ENCODE peak calls at places on chromosomes 12 and 14, in six cellular contexts. J is foreskin fibroblast, A is MM.1S, I is gastrocnemius medialis, K is K562, V is lung. L is an unnamed sample.
A peak's percentile ranks its signal among the peaks of the same experiment; 100 is the strongest.

GRCh38 chr14:64244279-64244678 is 49.9 kb downstream of the ESR2 start:
- DNase-seq in V (no peak), K (no peak), J (no peak), I (no peak), A (no peak), L (no peak)

GRCh38 chr14:78403278-78403815 is 233.2 kb downstream of the NRXN3 start:
- DNase-seq in K (no peak), J (no peak), V (no peak), I (no peak), A (no peak), L (no peak)

GRCh38 chr14:76908834-76909233 is 82.6 kb downstream of the LRRC74A start:
- DNase-seq in A (peak; percentile 46), K (no peak), J (no peak), I (no peak), V (no peak), L (no peak)

GRCh38 chr14:99518441-99519346 is 37.5 kb downstream of the CCNK start:
- DNase-seq in I (peak; percentile 60), J (peak; percentile 18), V (peak; percentile 76), K (peak; percentile 76), A (peak; percentile 45), L (peak; percentile 40)

GRCh38 chr12:81381951-81382350 is 304.1 kb downstream of the ACSS3 start:
- DNase-seq in K (no peak), A (no peak), V (no peak), J (no peak), I (no peak), L (peak; percentile 99)

GRCh38 chr14:22841311-22841710 is 4.9 kb downstream of the MMP14 start:
- DNase-seq in A (no peak), I (no peak), J (no peak), K (no peak), V (no peak), L (no peak)

GRCh38 chr12:111150894-111151293 is 218.0 kb downstream of the PHETA1 start:
- DNase-seq in J (no peak), V (no peak), I (no peak), A (no peak), K (no peak), L (no peak)

GRCh38 chr14:22538671-22539228 is 50.3 kb downstream of the DAD1 start:
- DNase-seq in A (no peak), K (no peak), J (no peak), I (no peak), V (no peak), L (no peak)

GRCh38 chr12:75533239-75533638 is 21.8 kb upstream of the KRR1 start:
- DNase-seq in I (no peak), K (no peak), V (no peak), J (no peak), A (no peak), L (no peak)

GRCh38 chr14:65281991-65282908 is 130.3 kb upstream of the FUT8 start:
- DNase-seq in A (peak; percentile 58), V (no peak), K (no peak), I (no peak), J (peak; percentile 84), L (no peak)

GRCh38 chr12:694734-695503 is 31.7 kb upstream of the NINJ2 start:
- DNase-seq in A (no peak), I (no peak), J (no peak), K (no peak), V (no peak), L (no peak)

GRCh38 chr12:108826115-108826806 is 31.1 kb downstream of the SSH1 start:
- DNase-seq in K (peak; percentile 60), A (peak; percentile 29), J (peak; percentile 98), V (no peak), I (peak; percentile 73), L (no peak)

GRCh38 chr14:103711516-103712431 is 3.5 kb downstream of the XRCC3 start:
- DNase-seq in J (no peak), I (no peak), A (no peak), K (no peak), V (peak; percentile 50), L (no peak)

GRCh38 chr12:1932264-1932777 is 13.9 kb upstream of the CACNA2D4 start:
- DNase-seq in A (no peak), J (no peak), V (no peak), K (no peak), I (no peak), L (peak; percentile 43)

GRCh38 chr12:120055639-120056038 is 60.9 kb downstream of the RAB35 start:
- DNase-seq in J (no peak), V (no peak), I (no peak), K (no peak), A (no peak), L (no peak)

GRCh38 chr14:23154876-23155587 is 28.4 kb downstream of the SLC7A8 start:
- DNase-seq in I (peak; percentile 98), J (peak; percentile 81), K (peak; percentile 45), V (peak; percentile 74), A (no peak), L (peak; percentile 81)

GRCh38 chr14:91065266-91065665 is 4.8 kb upstream of the RPS6KA5 start:
- DNase-seq in A (no peak), J (no peak), K (no peak), V (no peak), I (peak; percentile 19), L (no peak)

GRCh38 chr14:32038876-32039275 is 38.2 kb upstream of the ARHGAP5 start:
- DNase-seq in V (no peak), J (no peak), A (no peak), K (no peak), I (no peak), L (no peak)

GRCh38 chr12:117114784-117115183 is 15.6 kb upstream of the TESC start:
- DNase-seq in I (no peak), K (no peak), A (no peak), V (no peak), J (no peak), L (no peak)

GRCh38 chr12:45343269-45344051 is 127.6 kb downstream of the ANO6 start:
- DNase-seq in A (no peak), K (no peak), V (no peak), J (peak; percentile 65), I (no peak), L (no peak)

GRCh38 chr12:503111-503761 is 43.5 kb downstream of the B4GALNT3 start:
- DNase-seq in I (peak; percentile 27), J (no peak), A (no peak), K (no peak), V (peak; percentile 66), L (no peak)

GRCh38 chr12:6205761-6206160 is 5.6 kb downstream of the CD9 start:
- DNase-seq in J (no peak), V (no peak), A (no peak), K (no peak), I (no peak), L (no peak)

GRCh38 chr14:21313512-21313911 is 33.6 kb downstream of the RPGRIP1 start:
- DNase-seq in A (no peak), J (no peak), I (no peak), K (no peak), V (no peak), L (no peak)

GRCh38 chr12:133129368-133130037 is 571 bp downstream of the ZNF891 start:
- DNase-seq in V (no peak), J (no peak), I (no peak), A (no peak), K (no peak), L (peak; percentile 8)
- TF ChIP-seq CTCF in V (no peak), J (no peak), I (no peak), A (no peak), K (no peak), L (no peak)

DNA sequence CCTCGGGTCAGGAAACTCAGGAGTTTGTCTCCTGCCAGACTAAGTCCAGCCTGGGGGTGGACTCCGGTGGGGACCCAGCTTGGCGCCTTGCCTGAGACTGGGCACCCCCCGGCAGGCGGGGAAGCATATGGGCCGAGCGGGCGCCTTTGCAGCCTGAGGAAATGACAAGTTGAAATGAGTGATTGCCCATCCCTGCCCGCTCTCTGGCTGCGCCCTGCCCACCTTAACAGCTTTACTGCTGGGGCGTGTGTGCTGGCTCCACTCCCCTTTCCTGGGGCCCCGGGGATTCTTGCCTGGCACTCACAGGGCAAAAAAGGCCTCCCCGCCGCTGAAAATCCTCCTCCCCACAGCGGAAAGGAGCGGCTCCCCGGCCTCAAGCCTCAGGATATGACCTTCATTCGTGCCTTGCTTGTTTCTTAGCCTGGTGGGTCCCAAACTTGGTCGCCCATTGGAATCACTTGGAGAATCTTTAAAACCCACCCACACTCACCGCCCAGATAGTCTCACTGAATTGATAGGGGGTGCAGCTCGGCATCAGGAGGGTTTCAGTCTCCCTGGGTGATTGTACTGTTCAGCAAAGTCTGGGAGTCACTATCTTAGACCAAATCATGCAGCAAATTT is 1.5 kb downstream of the RFLNA start:
- DNase-seq in I (no peak), K (no peak), J (no peak), V (no peak), A (no peak), L (no peak)
- H3K4me3 ChIP-seq in I (no peak overlapping the region), K (no peak overlapping the region), J (no peak overlapping the region), V (no peak overlapping the region), A (no peak overlapping the region), L (no peak overlapping the region)

GRCh38 chr12:130396667-130397066 is 59.0 kb downstream of the PIWIL1 start:
- DNase-seq in A (no peak), K (no peak), J (no peak), V (no peak), I (no peak), L (no peak)

GRCh38 chr12:130398089-130398848 is 60.6 kb downstream of the PIWIL1 start:
- DNase-seq in A (no peak), V (no peak), J (no peak), K (no peak), I (no peak), L (peak; percentile 76)

GRCh38 chr12:130405332-130405731 is 67.6 kb downstream of the PIWIL1 start:
- DNase-seq in V (no peak), J (no peak), K (no peak), I (no peak), A (no peak), L (no peak)

DNA sequence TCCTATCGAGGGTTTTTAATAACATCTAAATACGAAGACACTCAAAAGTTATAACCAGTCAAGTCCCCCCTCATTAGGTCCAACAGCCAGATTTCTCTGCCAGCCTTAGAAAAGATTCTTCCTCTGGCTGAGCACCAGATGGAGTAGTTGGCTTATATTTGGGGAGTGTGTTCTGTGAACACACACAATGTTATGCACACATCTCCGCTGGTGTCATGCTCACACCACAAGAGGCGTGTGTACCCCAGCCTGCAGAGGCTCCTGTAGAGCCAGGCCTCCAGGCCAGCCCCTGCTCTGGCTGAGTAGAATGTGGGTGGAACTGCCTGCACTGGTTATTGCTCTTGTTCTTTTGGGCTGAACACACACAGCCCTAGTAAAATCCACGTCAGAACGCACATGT is 64.0 kb downstream of the PIWIL1 start:
- DNase-seq in J (no peak), K (no peak), A (no peak), I (no peak), V (no peak), L (no peak)
- TF ChIP-seq CTCF in J (no peak), K (peak; percentile 34), A (no peak), I (no peak), V (no peak), L (peak; percentile 70)

DNA sequence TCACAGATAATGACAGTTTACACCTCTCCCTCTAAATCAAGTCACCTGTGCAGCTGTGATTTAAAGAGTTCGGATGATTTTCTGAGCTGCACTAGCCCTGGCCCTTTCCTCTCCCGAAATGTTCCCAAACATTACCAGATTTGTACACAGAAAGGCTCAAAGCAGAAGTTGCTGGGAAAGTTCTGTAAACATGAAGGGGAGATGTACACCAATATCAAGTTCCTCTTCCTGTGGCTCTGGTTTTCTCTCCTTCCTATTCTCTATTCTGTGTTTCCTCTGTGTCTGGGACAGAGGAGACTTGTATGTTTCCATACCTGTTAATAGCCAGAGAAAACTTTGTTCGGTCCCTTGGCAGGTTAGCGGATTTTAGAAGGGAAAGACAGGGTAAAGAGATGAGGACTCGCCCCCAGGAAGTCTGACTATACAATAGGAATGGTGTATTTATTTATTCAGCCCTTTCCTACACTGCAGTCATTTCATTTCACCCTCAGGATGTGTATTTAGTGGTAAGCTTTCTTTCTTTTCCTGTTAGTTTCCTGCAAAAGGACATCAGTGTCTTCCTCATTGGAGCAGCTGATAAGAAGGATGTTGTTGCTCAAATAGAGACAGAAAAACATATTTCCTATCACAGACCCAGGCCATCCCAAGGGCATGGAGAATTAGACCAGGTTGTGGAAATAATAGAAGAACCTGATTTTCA is 7.6 kb upstream of the NUMB start:
- DNase-seq in J (no peak), A (no peak), I (no peak), K (no peak), V (no peak), L (no peak)
- H3K4me3 ChIP-seq in J (no peak overlapping the region), A (no peak overlapping the region), I (no peak overlapping the region), K (no peak overlapping the region), V (no peak overlapping the region), L (no peak overlapping the region)

L was measured in LNCaP clone FGC.